ENCODE peak calls at places on chromosomes 7 and 10, in seven cellular contexts. F is psoas muscle, D is cardiac muscle cell, L is foreskin fibroblast, T is right atrium auricular region, A is Caco-2, Y is transverse colon. U is an unnamed sample.

GRCh38 chr10:64286533-64286932 is 765.3 kb downstream of the REEP3 start:
- DNase-seq in L (no peak), T (no peak), A (no peak), F (no peak), Y (no peak), D (no peak), U (no peak)

GRCh38 chr10:128657508-128657907 is 531.3 kb upstream of the MKI67 start:
- DNase-seq in F (no peak), L (no peak), D (no peak), Y (no peak), T (no peak), A (no peak), U (no peak)

GRCh38 chr10:62234284-62234605 is 34.4 kb downstream of the RTKN2 start:
- DNase-seq in F (no peak), A (no peak), T (no peak), L (no peak), D (no peak), Y (no peak), U (no peak)

GRCh38 chr10:78563224-78563764 is 505.5 kb upstream of the ZMIZ1 start:
- DNase-seq in Y (no peak), F (no peak), D (no peak), A (no peak), T (no peak), L (no peak), U (no peak)

GRCh38 chr10:111481271-111482073 is 404.6 kb downstream of the ADRA2A start:
- DNase-seq in T (no peak), A (no peak), D (no peak), Y (no peak), L (no peak), F (no peak), U (peak)

GRCh38 chr7:100222445-100223132 is 2.8 kb downstream of the PVRIG start:
- DNase-seq in L (no peak), A (no peak), T (no peak), D (no peak), Y (no peak), F (no peak), U (no peak)

GRCh38 chr7:148480479-148481146 is 110.0 kb upstream of the C7orf33 start:
- DNase-seq in L (no peak), Y (no peak), F (no peak), A (no peak), T (no peak), D (no peak), U (no peak)

GRCh38 chr7:158284617-158285382 is 302.8 kb downstream of the PTPRN2 start:
- DNase-seq in F (no peak), T (peak), L (no peak), D (no peak), Y (no peak), A (no peak), U (no peak)

GRCh38 chr10:67803588-67804394 is 34.2 kb downstream of the DNAJC12 start:
- DNase-seq in Y (no peak), D (no peak), A (no peak), L (no peak), F (no peak), T (no peak), U (no peak)

GRCh38 chr7:101956130-101956529 is 138.7 kb downstream of the CUX1 start:
- DNase-seq in A (no peak), D (no peak), L (no peak), F (peak), Y (no peak), T (no peak), U (no peak)

GRCh38 chr10:13515467-13515866 is 13.3 kb downstream of the BEND7 start:
- DNase-seq in T (no peak), Y (no peak), L (no peak), A (no peak), D (no peak), F (no peak), U (no peak)

GRCh38 chr7:100687740-100688592 is 6.1 kb downstream of the GIGYF1 start:
- DNase-seq in F (peak), Y (no peak), T (no peak), L (peak), D (no peak), A (no peak), U (no peak)

GRCh38 chr7:66840316-66840715 is 80.7 kb upstream of the TMEM248 start:
- DNase-seq in F (no peak), A (no peak), D (no peak), Y (no peak), L (no peak), T (no peak), U (no peak)

GRCh38 chr7:5598769-5599371 is 175.2 kb upstream of the TNRC18 start:
- DNase-seq in D (peak), Y (peak), T (no peak), L (peak), F (no peak), A (peak), U (no peak)
- H3K4me3 ChIP-seq in D (no peak), Y (no peak), T (no peak), L (no peak), F (no peak), A (no peak), U (no peak)

DNA sequence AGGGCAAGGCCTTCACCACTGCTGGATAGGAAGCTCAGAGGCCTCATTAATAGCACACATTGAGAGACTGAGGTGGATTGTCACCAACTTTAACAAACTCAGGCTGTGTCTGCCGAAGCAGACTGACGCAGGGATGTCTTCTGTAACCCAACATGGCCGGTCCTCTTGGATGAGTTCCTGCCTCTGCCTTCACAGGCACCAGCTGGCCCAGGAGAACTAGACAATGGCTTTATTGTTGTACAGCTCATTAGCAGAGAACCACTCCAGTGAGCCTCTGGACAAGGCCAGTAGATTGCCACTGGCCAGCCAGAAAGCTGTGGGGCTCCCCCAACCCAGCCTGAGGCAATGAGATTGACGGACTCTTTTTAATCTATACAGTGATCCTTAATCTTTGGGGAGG is 9.4 kb downstream of the NODAL start:
- DNase-seq in T (no peak), F (no peak), D (peak), L (no peak), A (peak), Y (no peak), U (no peak)
- H3K4me3 ChIP-seq in T (no peak), F (no peak), D (no peak), L (no peak), A (no peak), Y (no peak), U (no peak)

GRCh38 chr7:123440202-123440601 is 94.2 kb downstream of the IQUB start:
- DNase-seq in T (no peak), Y (no peak), A (no peak), L (no peak), D (no peak), F (no peak), U (no peak)
- H3K4me3 ChIP-seq in T (no peak), Y (no peak), A (no peak), L (no peak), D (no peak), F (no peak), U (no peak)

GRCh38 chr7:131110294-131111080 is 217.2 kb upstream of the MKLN1 start:
- DNase-seq in F (no peak), D (peak), Y (peak), L (peak), T (peak), A (no peak), U (no peak)
- H3K4me3 ChIP-seq in F (peak), D (peak), Y (peak), L (peak), T (peak), A (peak), U (peak)

DNA sequence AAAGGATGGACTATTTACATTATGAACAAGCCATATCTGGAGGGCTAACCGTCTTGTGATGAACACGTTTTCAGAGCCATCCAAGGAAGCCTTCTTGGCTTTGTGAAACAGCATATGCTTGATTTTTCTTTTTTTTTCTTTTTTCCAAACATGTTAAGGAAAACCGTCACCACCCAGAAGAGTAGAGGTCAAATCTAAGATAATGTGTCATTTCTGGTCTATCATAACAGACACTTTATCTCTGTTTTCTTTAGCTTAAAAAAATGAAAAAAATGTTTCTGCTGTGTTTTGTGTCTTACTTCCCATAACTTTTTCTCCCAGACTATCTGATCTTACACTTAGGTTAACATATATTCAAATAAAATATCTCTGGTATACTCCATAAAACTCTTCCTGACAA is 76.1 kb upstream of the DGKB start:
- DNase-seq in T (no peak), L (no peak), Y (no peak), A (no peak), D (no peak), F (no peak), U (no peak)
- H3K4me3 ChIP-seq in T (no peak), L (no peak), Y (no peak), A (no peak), D (no peak), F (no peak), U (no peak)

GRCh38 chr10:96298362-96298761 is 5.9 kb upstream of the DNTT start:
- DNase-seq in Y (no peak), A (no peak), L (no peak), F (no peak), D (no peak), T (no peak), U (no peak)

GRCh38 chr10:96292971-96293909 is 11.0 kb upstream of the DNTT start:
- DNase-seq in F (no peak), Y (peak), D (peak), L (peak), A (no peak), T (no peak), U (peak)

GRCh38 chr10:96290368-96291133 is 13.7 kb upstream of the DNTT start:
- DNase-seq in F (no peak), A (no peak), L (no peak), D (no peak), Y (no peak), T (no peak), U (no peak)

GRCh38 chr10:96299383-96299782 is 4.9 kb upstream of the DNTT start:
- DNase-seq in D (no peak), A (no peak), F (no peak), L (no peak), Y (no peak), T (no peak), U (peak)

GRCh38 chr10:96295475-96295874 is 8.8 kb upstream of the DNTT start:
- DNase-seq in F (no peak), Y (no peak), D (no peak), T (no peak), L (no peak), A (no peak), U (peak)
- H3K4me3 ChIP-seq in F (no peak), Y (no peak), D (no peak), T (no peak), L (no peak), A (no peak), U (peak)

GRCh38 chr7:116671681-116672595 is at the start of gene MET:
- DNase-seq in D (peak), L (peak), Y (peak), A (peak), T (peak), F (peak), U (no peak)
- H3K4me3 ChIP-seq in D (peak), L (peak), Y (peak), A (peak), T (peak), F (peak), U (no peak)

GRCh38 chr10:576130-576465 is 113.4 kb downstream of the DIP2C start:
- DNase-seq in L (peak), Y (no peak), F (no peak), D (peak), T (peak), A (no peak), U (no peak)
- H3K4me3 ChIP-seq in L (no peak), Y (no peak), F (no peak), D (no peak), T (no peak), A (no peak), U (no peak)

GRCh38 chr7:143882611-143883078 is 19.3 kb downstream of the TCAF1 start:
- DNase-seq in Y (peak), L (peak), A (no peak), F (peak), T (peak), D (peak), U (no peak)
- H3K4me3 ChIP-seq in Y (peak), L (peak), A (no peak), F (peak), T (peak), D (peak), U (no peak)

GRCh38 chr10:27745380-27745718 is 270 bp downstream of the MKX start:
- DNase-seq in A (no peak), Y (peak), T (no peak), L (no peak), F (peak), D (no peak), U (no peak)
- H3K4me3 ChIP-seq in A (no peak), Y (peak), T (peak), L (peak), F (peak), D (peak), U (no peak)

U was measured in Jurkat, Clone E6-1.